ENCODE peak calls at places on chromosome 20, in six cellular contexts. U is T1000; C is ELR; J is stimulated activated CD4-positive, alpha-beta T cell treated with anti-CD3 and anti-CD28 coated beads, Interleukin-15, amount 100 ng/mL, for 1 hour; N is T-helper 2 cell; I is HS-27A. W is an unnamed sample.

GRCh38 chr20:50130995-50131394 is 18.0 kb upstream of the UBE2V1 start:
- DNase-seq in N (no peak), J (no peak), U (no peak), C (no peak), I (no peak), W (peak)

GRCh38 chr20:48456361-48457184 is 371.2 kb downstream of the PREX1 start:
- DNase-seq in C (no peak), I (no peak), N (no peak), J (no peak), U (no peak), W (no peak)

GRCh38 chr20:64260239-64260638 is 4.7 kb downstream of the PCMTD2 start:
- DNase-seq in U (no peak), J (no peak), N (no peak), I (no peak), C (no peak), W (no peak)

GRCh38 chr20:48672324-48672723 is 155.5 kb downstream of the PREX1 start:
- DNase-seq in C (no peak), J (no peak), I (no peak), U (no peak), N (no peak), W (no peak)

GRCh38 chr20:43925786-43926185 is 11.1 kb downstream of the TOX2 start:
- DNase-seq in N (no peak), J (no peak), U (peak), C (peak), I (no peak), W (peak)

GRCh38 chr20:61311656-61312387 is 59.8 kb downstream of the CDH4 start:
- DNase-seq in U (no peak), I (no peak), N (no peak), C (no peak), J (no peak), W (no peak)

GRCh38 chr20:10170261-10170660 is 48.4 kb upstream of the SNAP25 start:
- DNase-seq in U (no peak), J (no peak), N (no peak), I (no peak), C (no peak), W (no peak)

GRCh38 chr20:46341374-46342044 is 33.2 kb upstream of the CDH22 start:
- DNase-seq in N (no peak), C (no peak), J (no peak), I (no peak), U (no peak), W (no peak)

GRCh38 chr20:57056651-57057050 is 209.8 kb downstream of the BMP7 start:
- DNase-seq in J (no peak), N (no peak), U (no peak), I (no peak), C (peak), W (no peak)

GRCh38 chr20:3330046-3330741 is 77.3 kb downstream of the DNAAF9 start:
- DNase-seq in C (peak), U (no peak), N (no peak), J (no peak), I (no peak), W (no peak)

GRCh38 chr20:32902456-32903420 is 44.0 kb downstream of the EFCAB8 start:
- DNase-seq in U (no peak), N (peak), C (peak), I (peak), J (peak), W (peak)

GRCh38 chr20:16491277-16491912 is 81.9 kb downstream of the KIF16B start:
- DNase-seq in J (no peak), N (no peak), U (no peak), I (no peak), C (no peak), W (peak)

GRCh38 chr20:61951695-61952533 is 113.8 kb downstream of the TAF4 start:
- DNase-seq in U (no peak), J (no peak), N (no peak), I (no peak), C (no peak), W (no peak)

GRCh38 chr20:60255866-60256265 is 297.6 kb downstream of the CDH26 start:
- DNase-seq in U (no peak), I (no peak), N (no peak), J (no peak), C (peak), W (no peak)